ENCODE peak calls at places on chromosomes 16 and 17, in four cellular contexts. One of them, this sample, is unnamed.

GRCh38 chr17:60901806-60902205 is 224.2 kb downstream of the BCAS3 start:
- DNase-seq in RWPE1: peak
- DNase-seq in colonic mucosa: no peak
- DNase-seq in omental fat pad: no peak
- DNase-seq in this sample: no peak

GRCh38 chr16:68361485-68361884 is 50.7 kb downstream of the PRMT7 start:
- DNase-seq in RWPE1: no peak
- DNase-seq in colonic mucosa: no peak
- DNase-seq in omental fat pad: no peak
- DNase-seq in this sample: no peak

GRCh38 chr17:13560935-13561334 is 40.8 kb downstream of the HS3ST3A1 start:
- DNase-seq in omental fat pad: no peak
- DNase-seq in RWPE1: no peak
- DNase-seq in colonic mucosa: no peak
- DNase-seq in this sample: no peak

GRCh38 chr17:43356450-43356849 is 42.3 kb upstream of the ARL4D start:
- DNase-seq in omental fat pad: no peak
- DNase-seq in RWPE1: no peak
- DNase-seq in colonic mucosa: no peak
- DNase-seq in this sample: no peak

GRCh38 chr16:56468800-56469199 is 17.4 kb downstream of the OGFOD1 start:
- DNase-seq in omental fat pad: no peak
- DNase-seq in RWPE1: no peak
- DNase-seq in colonic mucosa: no peak
- DNase-seq in this sample: no peak

GRCh38 chr17:68849673-68850260 is 105.4 kb downstream of the ABCA8 start:
- DNase-seq in omental fat pad: no peak
- DNase-seq in colonic mucosa: no peak
- DNase-seq in RWPE1: peak
- DNase-seq in this sample: no peak

GRCh38 chr17:1022278-1023024 is 25.5 kb downstream of the TIMM22 start:
- DNase-seq in colonic mucosa: no peak
- DNase-seq in RWPE1: no peak
- DNase-seq in omental fat pad: no peak
- DNase-seq in this sample: no peak

GRCh38 chr16:69330286-69331109 is at the start of gene PDF:
- DNase-seq in omental fat pad: peak
- DNase-seq in colonic mucosa: peak
- DNase-seq in RWPE1: peak
- DNase-seq in this sample: peak

GRCh38 chr17:74815671-74816370 is 39.7 kb upstream of the NAT9 start:
- DNase-seq in colonic mucosa: no peak
- DNase-seq in RWPE1: no peak
- DNase-seq in omental fat pad: no peak
- DNase-seq in this sample: no peak

GRCh38 chr16:1903845-1904820 is 14.1 kb downstream of the HS3ST6 start:
- DNase-seq in omental fat pad: no peak
- DNase-seq in colonic mucosa: no peak
- DNase-seq in RWPE1: no peak
- DNase-seq in this sample: no peak

GRCh38 chr17:56652608-56653007 is 59.1 kb downstream of the NOG start:
- DNase-seq in RWPE1: no peak
- DNase-seq in colonic mucosa: no peak
- DNase-seq in omental fat pad: no peak
- DNase-seq in this sample: no peak

GRCh38 chr17:81644496-81644895 is 7.5 kb downstream of the TSPAN10 start:
- DNase-seq in RWPE1: no peak
- DNase-seq in omental fat pad: no peak
- DNase-seq in colonic mucosa: no peak
- DNase-seq in this sample: no peak

GRCh38 chr17:40459646-40460584 is 16.7 kb downstream of the IGFBP4 start:
- DNase-seq in omental fat pad: no peak
- DNase-seq in colonic mucosa: no peak
- DNase-seq in RWPE1: no peak
- DNase-seq in this sample: no peak

GRCh38 chr17:74868251-74868907 is 4.4 kb downstream of the FDXR start:
- DNase-seq in colonic mucosa: no peak
- DNase-seq in RWPE1: no peak
- DNase-seq in omental fat pad: no peak
- DNase-seq in this sample: no peak

GRCh38 chr16:3997231-3997841 is 116.8 kb upstream of the CREBBP start:
- DNase-seq in colonic mucosa: no peak
- DNase-seq in RWPE1: no peak
- DNase-seq in omental fat pad: no peak
- DNase-seq in this sample: no peak

GRCh38 chr17:42522263-42522790 is 13.7 kb upstream of the NAGLU start:
- DNase-seq in colonic mucosa: no peak
- DNase-seq in omental fat pad: no peak
- DNase-seq in RWPE1: no peak
- DNase-seq in this sample: no peak

GRCh38 chr16:57743886-57744645 is 8.5 kb downstream of the KATNB1 start:
- DNase-seq in colonic mucosa: no peak
- DNase-seq in omental fat pad: no peak
- DNase-seq in RWPE1: no peak
- DNase-seq in this sample: no peak

GRCh38 chr17:27609606-27610303 is 21.2 kb upstream of the LGALS9 start:
- DNase-seq in RWPE1: peak
- DNase-seq in omental fat pad: no peak
- DNase-seq in colonic mucosa: peak
- DNase-seq in this sample: no peak

GRCh38 chr16:10950393-10950792 is 6.0 kb downstream of the CLEC16A start:
- DNase-seq in omental fat pad: no peak
- DNase-seq in RWPE1: peak
- DNase-seq in colonic mucosa: no peak
- DNase-seq in this sample: no peak

GRCh38 chr16:83802135-83802534 is 5.6 kb upstream of the HSBP1 start:
- DNase-seq in omental fat pad: no peak
- DNase-seq in colonic mucosa: no peak
- DNase-seq in RWPE1: peak
- DNase-seq in this sample: peak

GRCh38 chr16:29808219-29808900 is 2.0 kb downstream of the MAZ start:
- DNase-seq in colonic mucosa: peak
- DNase-seq in omental fat pad: no peak
- DNase-seq in RWPE1: no peak
- DNase-seq in this sample: no peak

GRCh38 chr16:74271879-74272278 is 24.7 kb upstream of the PSMD7 start:
- DNase-seq in RWPE1: no peak
- DNase-seq in omental fat pad: no peak
- DNase-seq in colonic mucosa: no peak
- DNase-seq in this sample: no peak

GRCh38 chr16:53480394-53480793 is 22.6 kb downstream of the AKTIP start:
- DNase-seq in RWPE1: no peak
- DNase-seq in colonic mucosa: no peak
- DNase-seq in omental fat pad: no peak
- DNase-seq in this sample: no peak

GRCh38 chr16:19389246-19389645 is 28.4 kb upstream of the TMC5 start:
- DNase-seq in RWPE1: peak
- DNase-seq in colonic mucosa: peak
- DNase-seq in omental fat pad: peak
- DNase-seq in this sample: peak

DNA sequence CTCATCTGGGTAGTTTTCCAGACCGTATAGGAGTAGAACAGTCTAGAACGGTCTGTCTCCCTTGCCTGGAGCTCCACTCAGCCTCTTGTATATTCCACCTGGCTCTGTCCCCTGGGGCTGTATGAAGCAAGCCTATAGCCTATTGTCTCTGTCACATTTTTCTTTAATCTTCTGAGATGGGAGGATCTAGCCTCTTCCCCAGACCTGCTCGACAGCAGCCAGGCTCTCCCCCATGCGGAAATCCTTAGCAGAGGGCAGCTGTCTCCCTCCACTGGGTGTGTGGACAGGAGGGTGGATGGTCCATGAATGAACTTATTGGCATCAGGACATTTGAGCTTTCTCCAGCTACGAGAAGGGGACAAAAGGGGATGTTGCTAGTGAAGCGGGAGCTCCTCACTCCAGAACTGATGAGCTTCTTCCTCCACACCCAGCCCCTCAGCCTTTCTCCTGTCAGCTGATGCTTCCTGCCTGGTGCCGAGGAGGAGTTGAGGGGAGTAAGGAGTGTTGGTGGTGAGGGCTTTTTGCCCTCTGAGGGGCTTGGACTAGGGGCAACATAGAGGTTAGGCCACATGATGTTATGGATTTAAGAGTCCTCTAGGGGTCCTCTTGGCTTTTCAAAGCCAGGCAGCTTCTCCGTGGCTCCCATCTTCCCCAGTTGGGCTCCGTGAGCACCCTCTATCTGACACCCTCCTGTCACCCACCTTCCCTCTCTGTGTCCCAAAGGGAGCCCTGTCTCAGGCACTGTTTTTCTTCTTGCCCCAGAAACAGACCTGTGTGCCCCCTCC is 28.0 kb downstream of the ARHGAP23 start:
- DNase-seq in omental fat pad: no peak
- DNase-seq in RWPE1: no peak
- DNase-seq in colonic mucosa: no peak
- DNase-seq in this sample: no peak
- TF ChIP-seq CTCF in omental fat pad: no peak
- TF ChIP-seq CTCF in RWPE1: no peak
- TF ChIP-seq CTCF in colonic mucosa: no peak
- TF ChIP-seq CTCF in this sample: no peak

GRCh38 chr17:17495448-17496188 is 577 bp downstream of the RASD1 start:
- DNase-seq in RWPE1: no peak
- DNase-seq in colonic mucosa: no peak
- DNase-seq in omental fat pad: no peak
- DNase-seq in this sample: no peak

GRCh38 chr17:17498606-17499301 is 2.6 kb upstream of the RASD1 start:
- DNase-seq in colonic mucosa: no peak
- DNase-seq in RWPE1: no peak
- DNase-seq in omental fat pad: no peak
- DNase-seq in this sample: no peak

GRCh38 chr17:17496189-17497064 is at the start of gene RASD1:
- DNase-seq in colonic mucosa: peak
- DNase-seq in omental fat pad: peak
- DNase-seq in RWPE1: peak
- DNase-seq in this sample: peak

GRCh38 chr17:17497845-17498520 is 1.8 kb upstream of the RASD1 start:
- DNase-seq in omental fat pad: no peak
- DNase-seq in RWPE1: no peak
- DNase-seq in colonic mucosa: no peak
- DNase-seq in this sample: no peak

DNA sequence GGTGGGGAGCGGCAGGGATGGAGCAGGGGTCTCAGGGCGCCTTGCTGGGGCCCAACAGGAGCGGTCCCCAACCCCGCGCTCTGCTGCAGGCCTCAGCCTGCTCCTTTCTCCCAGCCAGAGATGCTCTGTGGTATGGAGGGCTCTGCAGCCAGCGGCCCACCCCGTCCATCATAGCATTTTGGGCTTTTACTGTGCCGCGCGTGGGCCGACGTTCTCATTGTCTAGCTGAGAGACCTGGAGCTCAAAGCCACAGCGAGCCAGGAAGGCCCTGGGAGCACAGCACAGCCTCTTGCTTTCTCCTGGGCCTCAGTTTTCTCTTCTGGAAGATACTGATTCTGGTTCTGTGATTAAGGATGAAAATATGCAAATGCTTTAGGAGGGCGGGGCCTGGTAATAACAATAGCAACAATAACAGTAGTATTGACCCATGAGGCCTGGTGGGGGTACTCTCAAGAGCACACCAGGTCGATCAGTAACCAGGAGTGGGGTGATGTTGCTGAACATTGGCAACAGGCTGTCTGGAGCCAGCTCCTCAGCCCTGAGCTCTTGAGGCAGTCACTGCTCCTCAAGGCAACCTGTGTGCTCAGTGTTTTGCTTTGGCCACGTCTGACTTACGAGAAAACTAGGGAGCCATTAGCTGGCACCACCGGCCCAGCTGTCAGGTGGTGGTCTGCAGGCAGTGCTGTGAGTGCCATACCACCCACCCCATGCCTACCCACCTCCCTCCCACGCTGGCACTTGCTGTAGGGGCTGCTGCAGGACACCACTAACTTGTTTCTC is 1.1 kb upstream of the RASD1 start:
- DNase-seq in RWPE1: no peak
- DNase-seq in omental fat pad: no peak
- DNase-seq in colonic mucosa: no peak
- DNase-seq in this sample: no peak
- TF ChIP-seq CTCF in RWPE1: peak
- TF ChIP-seq CTCF in omental fat pad: no peak
- TF ChIP-seq CTCF in colonic mucosa: peak
- TF ChIP-seq CTCF in this sample: no peak

GRCh38 chr17:76704799-76705198 is 6.0 kb downstream of the MXRA7 start:
- DNase-seq in omental fat pad: no peak
- DNase-seq in colonic mucosa: no peak
- DNase-seq in RWPE1: no peak
- DNase-seq in this sample: no peak

GRCh38 chr17:76713765-76714164 is 3.0 kb upstream of the MXRA7 start:
- DNase-seq in colonic mucosa: no peak
- DNase-seq in omental fat pad: no peak
- DNase-seq in RWPE1: no peak
- DNase-seq in this sample: no peak

GRCh38 chr17:76706817-76707216 is 3.9 kb downstream of the MXRA7 start:
- DNase-seq in RWPE1: no peak
- DNase-seq in colonic mucosa: no peak
- DNase-seq in omental fat pad: no peak
- DNase-seq in this sample: no peak

GRCh38 chr17:76710863-76711611 is at the start of gene MXRA7:
- DNase-seq in colonic mucosa: peak
- DNase-seq in omental fat pad: peak
- DNase-seq in RWPE1: peak
- DNase-seq in this sample: no peak

GRCh38 chr17:76709077-76709950 is 1.5 kb downstream of the MXRA7 start:
- DNase-seq in RWPE1: no peak
- DNase-seq in omental fat pad: peak
- DNase-seq in colonic mucosa: peak
- DNase-seq in this sample: peak
- TF ChIP-seq CTCF in RWPE1: no peak
- TF ChIP-seq CTCF in omental fat pad: no peak
- TF ChIP-seq CTCF in colonic mucosa: no peak
- TF ChIP-seq CTCF in this sample: no peak

GRCh38 chr17:47847341-47848197 is 3.4 kb downstream of the SP6 start:
- DNase-seq in omental fat pad: no peak
- DNase-seq in RWPE1: no peak
- DNase-seq in colonic mucosa: no peak
- DNase-seq in this sample: no peak
- TF ChIP-seq CTCF in omental fat pad: no peak
- TF ChIP-seq CTCF in RWPE1: peak
- TF ChIP-seq CTCF in colonic mucosa: no peak
- TF ChIP-seq CTCF in this sample: no peak

DNA sequence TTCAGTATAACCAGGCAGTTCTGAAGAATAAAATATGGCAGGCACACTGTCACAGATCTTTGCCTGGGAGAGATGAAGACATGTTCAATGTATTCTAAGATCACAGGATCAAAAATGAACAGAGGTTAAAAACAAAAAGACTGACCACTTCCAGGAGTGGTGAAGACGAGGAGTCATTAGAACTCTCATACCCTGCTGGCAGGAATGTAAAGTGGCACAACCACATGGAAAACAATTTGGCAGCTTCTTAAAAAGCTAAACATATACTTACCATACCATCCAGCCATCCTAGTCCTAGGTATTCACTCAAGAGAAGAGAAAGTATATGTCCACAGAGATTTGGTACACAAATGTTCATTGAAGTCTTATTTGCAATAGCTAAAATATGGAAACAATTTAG is 406.3 kb downstream of the NPIPA8 start:
- DNase-seq in colonic mucosa: no peak
- DNase-seq in omental fat pad: no peak
- DNase-seq in RWPE1: no peak
- DNase-seq in this sample: no peak
- TF ChIP-seq CTCF in colonic mucosa: no peak
- TF ChIP-seq CTCF in omental fat pad: no peak
- TF ChIP-seq CTCF in RWPE1: no peak
- TF ChIP-seq CTCF in this sample: no peak

This sample was measured in lower leg skin.